ENCODE peak calls at places on chromosomes 2 and 18, in seven cellular contexts. N is hepatocyte, J is MM.1S, E is HepG2, B is astrocyte, T is OCI-LY7, R is GM23338. K is an unnamed sample.

GRCh38 chr18:57410749-57411148 is 24.4 kb upstream of the ONECUT2 start:
- DNase-seq in N (no peak), J (no peak), E (no peak), B (no peak), T (no peak), R (no peak), K (no peak)

GRCh38 chr2:98013407-98014042 is 17.8 kb upstream of the TMEM131 start:
- DNase-seq in N (no peak), J (peak; percentile 54), E (peak; percentile 71), B (peak; percentile 88), T (no peak), R (no peak), K (no peak)

GRCh38 chr18:9688036-9688741 is 19.9 kb upstream of the RAB31 start:
- DNase-seq in N (no peak), J (no peak), E (no peak), B (peak; percentile 81), T (no peak), R (peak; percentile 32), K (no peak)

GRCh38 chr2:3449106-3449505 is 69.6 kb downstream of the TRAPPC12 start:
- DNase-seq in N (no peak), J (no peak), E (no peak), B (no peak), T (no peak), R (no peak), K (no peak)

GRCh38 chr2:204604061-204604460 is 58.8 kb downstream of the PARD3B start:
- DNase-seq in N (no peak), J (no peak), E (no peak), B (peak; percentile 62), T (no peak), R (no peak), K (no peak)

GRCh38 chr2:16006537-16007166 is 66.3 kb downstream of the MYCN start:
- DNase-seq in N (no peak), J (no peak), E (no peak), B (no peak), T (no peak), R (no peak), K (no peak)

GRCh38 chr2:33433279-33434235 is 42.9 kb upstream of the RASGRP3 start:
- DNase-seq in N (no peak), J (no peak), E (no peak), B (no peak), T (no peak), R (no peak), K (no peak)

GRCh38 chr2:177929662-177930522 is 142.7 kb downstream of the PDE11A start:
- DNase-seq in N (no peak), J (no peak), E (no peak), B (no peak), T (no peak), R (no peak), K (no peak)

GRCh38 chr18:64171576-64171975 is 22.7 kb upstream of the LINC00305 start:
- DNase-seq in N (no peak), J (no peak), E (no peak), B (no peak), T (no peak), R (no peak), K (no peak)

GRCh38 chr2:38434595-38434994 is 57.5 kb upstream of the ATL2 start:
- DNase-seq in N (no peak), J (no peak), E (no peak), B (no peak), T (no peak), R (no peak), K (no peak)

GRCh38 chr18:76459312-76459686 is 35.7 kb downstream of the ZNF516 start:
- DNase-seq in N (no peak), J (no peak), E (no peak), B (no peak), T (no peak), R (no peak), K (no peak)

GRCh38 chr2:97267411-97268074 is 154.6 kb downstream of the ANKRD36 start:
- DNase-seq in N (peak; percentile 3), J (peak; percentile 4), E (peak; percentile 1), B (no peak), T (no peak), R (peak; percentile 0), K (peak; percentile 34)

GRCh38 chr2:207768891-207769596 is 662 bp downstream of the FZD5 start:
- DNase-seq in N (peak; percentile 50), J (peak; percentile 28), E (peak; percentile 32), B (no peak), T (no peak), R (no peak), K (no peak)

GRCh38 chr2:56077352-56077915 is 106.4 kb upstream of the CCDC85A start:
- DNase-seq in N (peak; percentile 46), J (peak; percentile 42), E (peak; percentile 49), B (peak; percentile 4), T (peak; percentile 6), R (peak; percentile 81), K (peak; percentile 9)

GRCh38 chr2:97849881-97850540 is 136.6 kb downstream of the ZAP70 start:
- DNase-seq in N (no peak), J (no peak), E (no peak), B (peak; percentile 65), T (no peak), R (no peak), K (no peak)

GRCh38 chr18:23384778-23385736 is 68.0 kb upstream of the RIOK3 start:
- DNase-seq in N (peak; percentile 28), J (no peak), E (peak; percentile 73), B (no peak), T (peak; percentile 52), R (no peak), K (no peak)

GRCh38 chr2:160351978-160352377 is 141.6 kb downstream of the RBMS1 start:
- DNase-seq in N (peak; percentile 41), J (no peak), E (no peak), B (peak; percentile 75), T (no peak), R (no peak), K (peak; percentile 52)

GRCh38 chr18:51321696-51322095 is 124.2 kb upstream of the MEX3C start:
- DNase-seq in N (peak; percentile 47), J (no peak), E (no peak), B (peak; percentile 16), T (no peak), R (peak; percentile 22), K (no peak)

GRCh38 chr2:10721344-10722251 is at the start of gene ATP6V1C2:
- DNase-seq in N (peak; percentile 65), J (peak; percentile 85), E (no peak), B (no peak), T (peak; percentile 52), R (peak; percentile 85), K (no peak)

GRCh38 chr2:200901459-200902072 is 12.4 kb downstream of the NIF3L1 start:
- DNase-seq in N (peak; percentile 92), J (peak; percentile 91), E (peak; percentile 94), B (peak; percentile 72), T (peak; percentile 92), R (peak; percentile 97), K (peak; percentile 75)

GRCh38 chr2:208315081-208315788 is 49.2 kb downstream of the PIKFYVE start:
- DNase-seq in N (no peak), J (no peak), E (no peak), B (peak; percentile 8), T (no peak), R (no peak), K (no peak)

GRCh38 chr18:4230450-4231168 is 224.5 kb downstream of the DLGAP1 start:
- DNase-seq in N (no peak), J (peak; percentile 8), E (no peak), B (no peak), T (no peak), R (no peak), K (no peak)

GRCh38 chr2:228869601-228870264 is 401.4 kb downstream of the PID1 start:
- DNase-seq in N (no peak), J (no peak), E (no peak), B (no peak), T (no peak), R (peak; percentile 44), K (no peak)

DNA sequence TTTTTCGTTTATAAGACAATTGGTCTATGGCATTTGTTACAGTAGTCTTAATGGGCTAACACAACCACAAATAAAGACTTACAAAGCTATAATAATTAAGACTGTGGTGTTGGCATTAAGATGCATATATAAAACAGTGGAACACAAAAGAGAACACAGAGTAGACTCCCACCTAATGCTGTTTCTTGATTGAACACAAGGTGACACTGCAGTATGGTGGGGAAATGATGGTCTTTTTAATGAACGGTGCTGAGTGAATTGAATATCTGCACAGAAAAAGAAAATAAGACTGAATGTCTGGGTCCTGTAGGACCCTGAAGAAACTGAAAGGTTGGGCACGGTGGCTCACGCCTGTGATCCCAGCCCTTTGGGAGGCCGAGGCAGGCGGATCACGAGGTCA is 1136.6 kb upstream of the NXPH2 start:
- DNase-seq in N (no peak), J (no peak), E (no peak), B (no peak), T (no peak), R (peak; percentile 4), K (no peak)
- TF ChIP-seq CTCF in N (no peak), J (no peak), E (peak; percentile 15), B (no peak), T (no peak), R (peak; percentile 52), K (peak; percentile 18)

GRCh38 chr2:239319261-239319661 is 81.6 kb downstream of the HDAC4 start:
- DNase-seq in N (no peak), J (peak; percentile 26), E (no peak), B (no peak), T (no peak), R (no peak), K (no peak)
- H3K79me2 ChIP-seq in N (peaks cover 88% of the 10 kb centered on the region), J (peaks cover 84% of the 10 kb centered on the region), E (peaks cover 43% of the 10 kb centered on the region), B (peaks cover 6% of the 10 kb centered on the region), T (no peaks in the 10 kb centered on the region), R (peaks cover 100% of the 10 kb centered on the region), K (peaks cover 4% of the 10 kb centered on the region)

DNA sequence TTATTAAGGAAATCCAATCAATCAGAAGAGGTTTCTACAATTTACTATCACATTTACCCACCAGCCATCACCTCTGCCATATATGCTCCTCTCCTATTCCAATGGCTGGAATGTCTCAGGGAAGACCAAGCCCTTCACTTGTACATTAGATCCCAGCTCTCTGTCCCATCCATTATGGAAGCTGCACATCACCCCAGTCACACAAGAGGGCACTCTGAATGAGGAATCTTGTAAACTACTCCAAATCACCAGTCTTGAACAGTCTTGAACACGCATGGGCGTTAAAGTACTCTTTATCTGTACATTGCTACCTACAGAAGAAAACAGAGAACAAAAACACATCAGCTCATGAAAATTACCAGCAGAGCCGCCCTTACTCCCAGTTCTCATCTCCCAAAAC is 38.7 kb downstream of the ZC3H8 start:
- DNase-seq in N (no peak), J (no peak), E (peak; percentile 58), B (peak; percentile 3), T (no peak), R (peak; percentile 21), K (no peak)
- TF ChIP-seq CTCF in N (no peak), J (no peak), E (peak; percentile 72), B (no peak), T (peak; percentile 32), R (peak; percentile 50), K (no peak)

DNA sequence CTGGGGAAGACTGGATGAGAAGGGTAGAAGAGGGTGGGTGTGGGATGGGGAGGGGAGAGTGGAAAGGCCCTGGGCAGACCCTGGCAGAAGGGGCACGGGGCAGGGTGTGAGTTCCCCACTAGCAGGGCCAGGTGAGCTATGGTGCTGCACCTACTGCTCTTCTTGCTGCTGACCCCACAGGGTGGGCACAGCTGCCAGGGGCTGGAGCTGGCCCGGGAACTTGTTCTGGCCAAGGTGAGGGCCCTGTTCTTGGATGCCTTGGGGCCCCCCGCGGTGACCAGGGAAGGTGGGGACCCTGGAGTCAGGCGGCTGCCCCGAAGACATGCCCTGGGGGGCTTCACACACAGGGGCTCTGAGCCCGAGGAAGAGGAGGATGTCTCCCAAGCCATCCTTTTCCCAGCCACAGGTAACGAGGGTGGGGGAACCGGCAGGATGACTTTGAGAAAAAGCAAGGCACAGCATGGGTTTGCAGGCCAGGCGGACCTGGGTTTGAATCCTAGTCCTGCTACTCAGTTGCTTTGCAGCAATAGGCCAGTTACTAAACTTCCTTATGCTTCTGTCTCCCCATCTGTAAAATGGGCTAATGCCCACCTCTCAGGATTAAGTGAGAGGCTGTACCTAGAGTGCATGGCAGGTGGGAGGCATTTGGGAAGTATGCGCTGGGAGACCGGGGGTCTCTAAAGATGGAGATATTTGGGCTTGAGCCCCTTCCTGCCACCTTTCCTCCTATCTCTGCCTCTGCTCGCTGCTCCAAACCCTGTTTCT is at the start of gene INHA:
- DNase-seq in N (no peak), J (no peak), E (no peak), B (no peak), T (no peak), R (no peak), K (no peak)
- H3K79me2 ChIP-seq in N (peaks cover 15% of the 10 kb centered on the region), J (no peaks in the 10 kb centered on the region), E (peaks cover 21% of the 10 kb centered on the region), B (peaks cover 10% of the 10 kb centered on the region), T (no peaks in the 10 kb centered on the region), R (peaks cover 10% of the 10 kb centered on the region), K (peaks cover 13% of the 10 kb centered on the region)

K was measured in PC-9.